ENCODE peak calls at places on chromosome 2, in seven cellular contexts. H, Z, M, W, U, L and K are unnamed samples.

GRCh38 chr2:53987336-53987921 is 16.6 kb upstream of the PSME4 start:
- DNase-seq in H (no peak), Z (peak; percentile 21), M (no peak), W (peak; percentile 52), U (peak; percentile 88), L (no peak), K (peak; percentile 22)

GRCh38 chr2:15223887-15224286 is 337.2 kb downstream of the NBAS start:
- DNase-seq in H (no peak), Z (no peak), M (no peak), W (peak; percentile 87), U (peak; percentile 79), L (no peak), K (peak; percentile 78)

GRCh38 chr2:217279130-217279529 is 419.3 kb upstream of the TNP1 start:
- DNase-seq in H (no peak), Z (no peak), M (no peak), W (peak; percentile 19), U (peak; percentile 56), L (no peak), K (peak; percentile 14)

GRCh38 chr2:43323810-43324588 is 97.6 kb upstream of the ZFP36L2 start:
- DNase-seq in H (peak; percentile 86), Z (no peak), M (peak; percentile 64), W (no peak), U (no peak), L (peak; percentile 86), K (no peak)

GRCh38 chr2:88880441-88880953 is 189.0 kb downstream of the RPIA start:
- DNase-seq in H (no peak), Z (peak; percentile 30), M (peak; percentile 45), W (peak; percentile 69), U (peak; percentile 26), L (no peak), K (peak; percentile 47)

GRCh38 chr2:18483896-18484295 is 76.6 kb downstream of the RDH14 start:
- DNase-seq in H (peak; percentile 50), Z (no peak), M (no peak), W (no peak), U (no peak), L (peak; percentile 32), K (no peak)

GRCh38 chr2:241702155-241702404 is 241 bp downstream of the ING5 start:
- DNase-seq in H (no peak), Z (peak; percentile 96), M (no peak), W (no peak), U (no peak), L (no peak), K (no peak)

GRCh38 chr2:143934170-143934912 is 585.6 kb downstream of the ZEB2 start:
- DNase-seq in H (no peak), Z (no peak), M (no peak), W (no peak), U (no peak), L (no peak), K (no peak)

GRCh38 chr2:218859556-218859993 is at the start of gene WNT6:
- DNase-seq in H (peak; percentile 57), Z (peak; percentile 78), M (no peak), W (no peak), U (no peak), L (no peak), K (no peak)
- H3K27me3 ChIP-seq in H (no peaks in the 10 kb centered on the region), Z (peaks cover 46% of the 10 kb centered on the region), M (peaks cover 56% of the 10 kb centered on the region), W (peaks cover 98% of the 10 kb centered on the region), U (peaks cover 58% of the 10 kb centered on the region), L (peaks cover 21% of the 10 kb centered on the region), K (peaks cover 71% of the 10 kb centered on the region)

GRCh38 chr2:176131617-176132396 is 2.3 kb downstream of the HOXD8 start:
- DNase-seq in H (no peak), Z (no peak), M (no peak), W (no peak), U (no peak), L (no peak), K (no peak)
- H3K27me3 ChIP-seq in H (no peaks in the 10 kb centered on the region), Z (no peaks in the 10 kb centered on the region), M (peaks cover 94% of the 10 kb centered on the region), W (peaks cover 100% of the 10 kb centered on the region), U (peaks cover 76% of the 10 kb centered on the region), L (peaks cover 74% of the 10 kb centered on the region), K (peaks cover 92% of the 10 kb centered on the region)

DNA sequence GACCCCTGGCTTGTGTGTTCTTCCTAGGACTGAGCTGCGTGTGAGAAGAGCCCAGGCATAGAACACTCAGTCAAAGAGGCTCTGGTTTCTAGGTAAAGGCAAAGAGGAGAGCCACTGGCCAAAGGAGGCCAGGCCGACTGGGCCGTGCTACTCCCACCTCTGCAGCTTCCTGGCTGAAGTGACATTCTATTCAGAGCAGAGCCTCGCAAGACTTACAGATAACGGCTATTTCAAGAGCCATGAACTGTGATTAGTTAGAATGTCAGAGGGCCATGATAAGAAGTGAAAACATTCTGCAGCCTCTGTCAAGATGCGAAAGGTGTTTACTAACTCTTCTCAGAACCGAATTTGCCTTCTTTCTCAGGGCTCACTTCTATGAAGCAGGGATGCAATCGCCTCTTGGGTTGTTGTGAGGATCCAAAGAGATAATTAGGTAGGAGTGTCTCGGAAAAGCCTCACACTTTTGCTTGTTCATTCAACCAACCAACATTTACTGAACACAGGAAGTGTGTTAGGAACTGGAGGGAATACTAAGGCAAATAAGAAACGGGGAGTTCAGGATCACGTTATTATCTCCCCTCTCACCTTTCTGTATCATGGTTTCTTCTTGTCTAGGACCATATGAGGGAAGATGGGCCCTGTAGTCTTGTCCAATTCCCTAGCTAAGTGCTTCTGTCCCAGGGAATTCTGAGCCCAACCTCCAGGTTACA is 3.4 kb upstream of the DNAJC5G start:
- DNase-seq in H (no peak), Z (no peak), M (peak; percentile 46), W (no peak), U (no peak), L (peak; percentile 64), K (no peak)
- H3K27me3 ChIP-seq in H (no peaks in the 10 kb centered on the region), Z (peaks cover 29% of the 10 kb centered on the region), M (no peaks in the 10 kb centered on the region), W (no peaks in the 10 kb centered on the region), U (peaks cover 22% of the 10 kb centered on the region), L (no peaks in the 10 kb centered on the region), K (peaks cover 17% of the 10 kb centered on the region)

DNA sequence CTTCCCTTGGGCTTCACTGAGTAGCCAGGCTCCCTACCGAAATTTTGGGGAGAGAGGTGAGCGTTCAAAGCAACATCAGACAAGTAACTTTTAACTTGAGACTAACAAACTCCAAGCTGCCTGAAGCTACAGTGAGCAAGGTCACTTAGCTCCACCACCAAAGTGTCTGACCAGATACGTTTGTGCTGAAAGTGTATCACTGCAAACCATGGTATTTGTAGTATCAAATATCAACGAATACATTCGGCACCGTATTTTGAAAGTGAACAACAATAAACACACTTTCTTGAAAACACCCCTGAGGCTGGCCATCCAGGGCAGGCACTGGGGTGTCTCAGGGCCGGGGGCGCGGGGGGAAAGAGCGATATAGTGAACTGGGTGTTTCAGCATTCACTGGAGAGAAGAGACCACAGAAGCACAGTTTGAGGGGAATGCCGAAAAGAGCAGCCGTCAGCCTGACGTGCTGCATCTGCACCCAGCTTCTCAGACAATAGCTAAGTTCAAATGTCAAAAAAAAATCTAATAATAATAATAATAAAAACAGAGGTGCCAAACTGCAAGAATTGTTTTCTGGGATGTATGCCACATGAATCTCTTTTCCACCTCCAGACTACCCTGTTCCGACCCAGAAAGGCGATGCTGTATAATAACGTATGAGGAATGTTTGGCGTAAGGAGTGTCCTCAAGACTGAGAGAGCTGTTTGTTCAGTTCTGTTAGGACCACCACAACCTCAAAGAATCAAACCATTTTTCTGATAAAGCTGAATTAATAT is 7.5 kb upstream of the POU3F3 start:
- DNase-seq in H (no peak), Z (no peak), M (no peak), W (no peak), U (peak; percentile 43), L (no peak), K (no peak)
- H3K27me3 ChIP-seq in H (peaks cover 21% of the 10 kb centered on the region), Z (peaks cover 45% of the 10 kb centered on the region), M (peaks cover 98% of the 10 kb centered on the region), W (peaks cover 100% of the 10 kb centered on the region), U (peaks cover 37% of the 10 kb centered on the region), L (peaks cover 73% of the 10 kb centered on the region), K (peaks cover 90% of the 10 kb centered on the region)